ENCODE peak calls at places on chromosomes 7 and 10, in four cellular contexts. B, D, O and T are unnamed samples.

GRCh38 chr10:76337641-76338040 is 906.2 kb downstream of the LRMDA start:
- DNase-seq in B (no peak), O (no peak), D (peak), T (peak)

GRCh38 chr7:129998446-129998845 is 45.7 kb upstream of the UBE2H start:
- DNase-seq in B (no peak), O (no peak), D (no peak), T (no peak)

GRCh38 chr7:116621649-116622048 is 50.3 kb upstream of the MET start:
- DNase-seq in B (no peak), D (no peak), O (no peak), T (no peak)

GRCh38 chr7:21617916-21618390 is 75.1 kb downstream of the DNAH11 start:
- DNase-seq in O (no peak), D (peak), B (peak), T (no peak)

GRCh38 chr7:36304099-36304425 is 85.6 kb upstream of the ANLN start:
- DNase-seq in D (no peak), B (no peak), O (no peak), T (no peak)

GRCh38 chr7:106774768-106775551 is 90.1 kb upstream of the PIK3CG start:
- DNase-seq in D (no peak), B (no peak), O (no peak), T (no peak)

GRCh38 chr7:542131-542934 is 22.7 kb upstream of the PDGFA start:
- DNase-seq in B (no peak), O (no peak), D (no peak), T (no peak)

GRCh38 chr10:82811621-82812020 is 936.6 kb downstream of the NRG3 start:
- DNase-seq in D (no peak), B (no peak), O (no peak), T (no peak)

GRCh38 chr7:57071-57470 is 135.3 kb upstream of the FAM20C start:
- DNase-seq in O (no peak), D (no peak), B (no peak), T (no peak)

GRCh38 chr10:95431900-95432342 is 129.2 kb downstream of the SORBS1 start:
- DNase-seq in D (no peak), O (no peak), B (peak), T (no peak)

GRCh38 chr7:92973964-92974363 is 137.6 kb upstream of the CDK6 start:
- DNase-seq in B (peak), O (no peak), D (peak), T (no peak)

GRCh38 chr10:91536790-91537189 is 96.1 kb downstream of the PPP1R3C start:
- DNase-seq in D (no peak), B (no peak), O (no peak), T (no peak)

GRCh38 chr7:48074231-48074654 is 14.8 kb upstream of the UPP1 start:
- DNase-seq in D (no peak), B (no peak), O (no peak), T (no peak)

GRCh38 chr10:70917635-70918034 is 29.3 kb upstream of the PCBD1 start:
- DNase-seq in B (no peak), D (no peak), O (no peak), T (no peak)

GRCh38 chr7:99943641-99944507 is 14.5 kb upstream of the GJC3 start:
- DNase-seq in O (no peak), D (no peak), B (no peak), T (no peak)